ENCODE peak calls at places on chromosomes 2 and 18, in nine cellular contexts. B is NCI-H1092 treated with DMSO at 0.1 percent for 48 hours; P is renal cortical epithelial cell; Q is epithelial cell of prostate; A is A549; O is Right ventricle myocardium superior; K is IMR-90; D is mucosa of descending colon; M is stimulated activated CD8-positive, alpha-beta memory T cell treated with anti-CD3 and anti-CD28 coated beads, Interleukin-15, amount 100 ng/mL, for 24 hours. R is an unnamed sample.

GRCh38 chr2:70498054-70498453 is 55.6 kb downstream of the TGFA start:
- DNase-seq in A (peak; percentile 52), K (no peak), O (no peak), M (no peak), Q (no peak), B (no peak), D (no peak), P (peak; percentile 33), R (no peak)

GRCh38 chr2:96267159-96267971 is 1.3 kb downstream of the CIAO1 start:
- DNase-seq in P (no peak), D (peak; percentile 69), Q (no peak), B (no peak), K (peak; percentile 37), O (peak; percentile 54), M (no peak), A (peak; percentile 39), R (peak; percentile 22)

GRCh38 chr2:20613342-20613916 is 37.5 kb downstream of the HS1BP3 start:
- DNase-seq in K (no peak), A (no peak), B (no peak), D (peak; percentile 42), P (no peak), Q (no peak), M (no peak), O (peak; percentile 43), R (no peak)

GRCh38 chr2:37786854-37787253 is 115.4 kb upstream of the CDC42EP3 start:
- DNase-seq in D (peak; percentile 63), Q (peak; percentile 91), B (peak; percentile 79), A (no peak), P (peak; percentile 62), K (no peak), M (no peak), O (no peak), R (no peak)

GRCh38 chr2:190267302-190267701 is 52.3 kb downstream of the HIBCH start:
- DNase-seq in K (peak; percentile 92), D (no peak), A (peak; percentile 5), M (no peak), B (no peak), Q (no peak), P (peak; percentile 80), O (no peak), R (no peak)

GRCh38 chr2:176817061-176817565 is 395.5 kb upstream of the HNRNPA3 start:
- DNase-seq in B (peak; percentile 20), K (no peak), P (peak; percentile 22), A (no peak), Q (no peak), O (no peak), D (no peak), M (no peak), R (no peak)

GRCh38 chr18:79952457-79952995 is 1.1 kb upstream of the SLC66A2 start:
- DNase-seq in Q (no peak), P (no peak), D (peak; percentile 70), A (no peak), K (no peak), O (no peak), B (no peak), M (no peak), R (no peak)

GRCh38 chr2:204004912-204005311 is 68.3 kb downstream of the ICOS start:
- DNase-seq in K (no peak), D (no peak), P (no peak), M (no peak), O (no peak), Q (no peak), B (no peak), A (no peak), R (no peak)

GRCh38 chr2:8582850-8583399 is 98.9 kb upstream of the ID2 start:
- DNase-seq in B (no peak), P (no peak), K (no peak), Q (no peak), O (no peak), D (peak; percentile 59), A (no peak), M (no peak), R (no peak)

GRCh38 chr2:227774011-227774624 is 28.4 kb downstream of the SCYGR8 start:
- DNase-seq in B (no peak), Q (no peak), P (peak; percentile 81), A (no peak), O (no peak), D (no peak), M (no peak), K (no peak), R (no peak)

GRCh38 chr2:236939751-236940229 is 145.9 kb upstream of the COPS8 start:
- DNase-seq in A (no peak), M (no peak), B (no peak), Q (no peak), O (no peak), D (no peak), P (no peak), K (no peak), R (no peak)

GRCh38 chr18:68714356-68714706 is 577 bp downstream of the TMX3 start:
- DNase-seq in P (no peak), Q (no peak), M (no peak), B (peak; percentile 48), A (peak; percentile 6), O (no peak), D (no peak), K (no peak), R (no peak)

GRCh38 chr18:23890589-23890988 is 124.0 kb upstream of the TTC39C start:
- DNase-seq in O (no peak), P (peak; percentile 77), Q (no peak), K (peak; percentile 56), B (no peak), D (no peak), M (no peak), A (no peak), R (no peak)

GRCh38 chr2:170408461-170409163 is 230.7 kb downstream of the MYO3B start:
- DNase-seq in D (no peak), Q (no peak), M (no peak), P (no peak), O (no peak), B (no peak), A (no peak), K (no peak), R (no peak)

GRCh38 chr2:237687666-237688065 is 60.3 kb downstream of the LRRFIP1 start:
- DNase-seq in O (peak; percentile 90), P (peak; percentile 95), B (no peak), M (no peak), K (peak; percentile 99), Q (peak; percentile 95), A (no peak), D (peak; percentile 84), R (no peak)

GRCh38 chr2:25341031-25341727 is 546 bp downstream of the DNMT3A start:
- DNase-seq in B (no peak), A (no peak), O (peak; percentile 59), D (no peak), K (no peak), Q (no peak), M (no peak), P (no peak), R (peak; percentile 75)